ENCODE peak calls at places on chromosomes 16 and 17, in four cellular contexts. U is A549, I is astrocyte of the spinal cord, X is IMR-90. Y is an unnamed sample.

GRCh38 chr17:45261577-45262515 is at the start of gene SPATA32:
- DNase-seq in U (no peak), I (no peak), X (peak), Y (no peak)

GRCh38 chr17:39754161-39754957 is 16.6 kb downstream of the GRB7 start:
- DNase-seq in U (peak), I (peak), X (peak), Y (peak)

GRCh38 chr17:17888371-17888770 is 51.6 kb upstream of the SREBF1 start:
- DNase-seq in U (no peak), I (no peak), X (no peak), Y (no peak)

GRCh38 chr17:59651346-59651745 is 31.7 kb downstream of the CLTC start:
- DNase-seq in U (no peak), I (peak), X (peak), Y (no peak)

GRCh38 chr17:41800601-41801373 is 11.0 kb downstream of the P3H4 start:
- DNase-seq in U (peak), I (no peak), X (no peak), Y (no peak)

GRCh38 chr17:7843536-7844291 is 9.7 kb downstream of the KDM6B start:
- DNase-seq in U (peak), I (peak), X (peak), Y (peak)

GRCh38 chr16:54347961-54348360 is 61.4 kb upstream of the IRX3 start:
- DNase-seq in U (no peak), I (no peak), X (no peak), Y (no peak)

GRCh38 chr16:11675561-11676511 is 7.6 kb downstream of the SNN start:
- DNase-seq in U (peak), I (no peak), X (peak), Y (peak)

GRCh38 chr17:1469231-1469852 is 13.3 kb upstream of the CRK start:
- DNase-seq in U (peak), I (no peak), X (no peak), Y (no peak)

GRCh38 chr17:14201595-14201994 is 35.1 kb downstream of the CDRT15 start:
- DNase-seq in U (no peak), I (no peak), X (no peak), Y (no peak)

GRCh38 chr17:1013729-1014090 is 16.8 kb downstream of the TIMM22 start:
- DNase-seq in U (no peak), I (no peak), X (no peak), Y (no peak)

GRCh38 chr17:51888823-51889222 is 269.7 kb downstream of the CA10 start:
- DNase-seq in U (no peak), I (no peak), X (no peak), Y (no peak)

GRCh38 chr17:9705745-9706144 is 60.4 kb downstream of the USP43 start:
- DNase-seq in U (no peak), I (no peak), X (no peak), Y (no peak)

GRCh38 chr17:5468075-5468473 is 708 bp downstream of the DHX33 start:
- DNase-seq in U (peak), I (peak), X (no peak), Y (peak)

GRCh38 chr17:50625032-50625871 is 9.4 kb upstream of the ABCC3 start:
- DNase-seq in U (no peak), I (no peak), X (no peak), Y (no peak)

GRCh38 chr16:80824623-80825364 is 20.4 kb upstream of the CDYL2 start:
- DNase-seq in U (peak), I (peak), X (peak), Y (no peak)

GRCh38 chr17:1274243-1274608 is 4.0 kb downstream of the BHLHA9 start:
- DNase-seq in U (no peak), I (no peak), X (no peak), Y (no peak)

GRCh38 chr17:49779730-49780220 is 8.7 kb upstream of the KAT7 start:
- DNase-seq in U (peak), I (peak), X (peak), Y (peak)

GRCh38 chr17:72602517-72603345 is 481.9 kb downstream of the SOX9 start:
- DNase-seq in U (peak), I (peak), X (peak), Y (no peak)

GRCh38 chr16:27498020-27498419 is 51.7 kb downstream of the GTF3C1 start:
- DNase-seq in U (no peak), I (no peak), X (peak), Y (no peak)

GRCh38 chr17:29677139-29677834 is 54.6 kb upstream of the CORO6 start:
- DNase-seq in U (no peak), I (no peak), X (no peak), Y (no peak)

GRCh38 chr17:74601944-74602572 is 10.0 kb upstream of the CD300LD start:
- DNase-seq in U (peak), I (peak), X (peak), Y (peak)

GRCh38 chr16:60127196-60127595 is 1393.1 kb upstream of the GOT2 start:
- DNase-seq in U (no peak), I (no peak), X (no peak), Y (no peak)

GRCh38 chr17:9982159-9982558 is 77.1 kb upstream of the RCVRN start:
- DNase-seq in U (peak), I (no peak), X (no peak), Y (no peak)

GRCh38 chr17:12665263-12666210 is at the start of gene MYOCD:
- DNase-seq in U (peak), I (peak), X (peak), Y (peak)
- H3K4me3 ChIP-seq in U (peak), I (peak), X (peak), Y (peak)

GRCh38 chr16:89043636-89044393 is 49.8 kb upstream of the ACSF3 start:
- DNase-seq in U (no peak), I (no peak), X (no peak), Y (no peak)

GRCh38 chr16:89045181-89045815 is 48.4 kb upstream of the ACSF3 start:
- DNase-seq in U (no peak), I (no peak), X (no peak), Y (no peak)

GRCh38 chr16:89042711-89043551 is 50.7 kb upstream of the ACSF3 start:
- DNase-seq in U (no peak), I (no peak), X (no peak), Y (no peak)

GRCh38 chr16:89045881-89046280 is 47.8 kb upstream of the ACSF3 start:
- DNase-seq in U (no peak), I (no peak), X (no peak), Y (no peak)

DNA sequence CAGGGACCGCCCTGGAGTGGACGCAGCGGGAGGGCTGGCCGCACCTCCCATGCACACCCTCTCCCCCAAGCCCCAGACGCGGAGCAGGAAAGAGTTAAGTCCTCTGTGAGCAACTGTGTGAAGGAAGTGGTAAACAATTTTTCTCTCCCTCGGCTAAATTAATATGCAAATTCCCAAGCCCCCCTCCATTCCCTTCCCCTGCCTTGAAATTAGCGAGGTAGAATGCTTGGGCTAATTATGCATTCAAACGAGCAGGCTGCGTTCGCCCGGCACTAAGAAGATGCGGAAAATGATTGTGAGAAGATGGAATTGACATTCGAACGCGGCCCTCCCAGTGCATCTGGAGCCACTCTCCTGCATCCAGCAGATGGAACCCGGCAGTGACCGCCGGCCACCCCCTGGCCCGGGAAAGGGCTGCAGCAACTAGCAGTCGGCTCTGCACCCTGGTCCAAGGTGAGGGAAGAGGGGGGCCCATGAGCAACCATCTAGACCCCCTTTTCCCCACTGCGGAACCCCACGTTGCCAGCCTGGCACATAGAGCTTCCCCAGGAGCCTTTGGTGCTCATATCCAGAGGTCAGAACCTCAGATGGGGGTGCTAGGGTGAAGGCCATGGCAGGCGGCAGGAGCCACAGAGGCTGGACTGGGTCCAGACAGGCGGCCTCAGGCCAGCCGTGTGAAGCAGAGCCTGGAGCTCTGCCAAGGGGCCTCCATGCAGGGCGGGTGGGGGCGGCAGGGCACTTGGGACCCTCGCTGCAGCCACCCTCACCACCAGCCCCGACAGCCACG is 49.1 kb upstream of the ACSF3 start:
- DNase-seq in U (no peak), I (no peak), X (no peak), Y (no peak)
- H3K4me3 ChIP-seq in U (no peak), I (no peak), X (no peak), Y (no peak)

GRCh38 chr17:56173026-56173425 is 19.8 kb downstream of the ANKFN1 start:
- DNase-seq in U (no peak), I (no peak), X (no peak), Y (no peak)
- H3K4me3 ChIP-seq in U (no peak), I (no peak), X (no peak), Y (no peak)

DNA sequence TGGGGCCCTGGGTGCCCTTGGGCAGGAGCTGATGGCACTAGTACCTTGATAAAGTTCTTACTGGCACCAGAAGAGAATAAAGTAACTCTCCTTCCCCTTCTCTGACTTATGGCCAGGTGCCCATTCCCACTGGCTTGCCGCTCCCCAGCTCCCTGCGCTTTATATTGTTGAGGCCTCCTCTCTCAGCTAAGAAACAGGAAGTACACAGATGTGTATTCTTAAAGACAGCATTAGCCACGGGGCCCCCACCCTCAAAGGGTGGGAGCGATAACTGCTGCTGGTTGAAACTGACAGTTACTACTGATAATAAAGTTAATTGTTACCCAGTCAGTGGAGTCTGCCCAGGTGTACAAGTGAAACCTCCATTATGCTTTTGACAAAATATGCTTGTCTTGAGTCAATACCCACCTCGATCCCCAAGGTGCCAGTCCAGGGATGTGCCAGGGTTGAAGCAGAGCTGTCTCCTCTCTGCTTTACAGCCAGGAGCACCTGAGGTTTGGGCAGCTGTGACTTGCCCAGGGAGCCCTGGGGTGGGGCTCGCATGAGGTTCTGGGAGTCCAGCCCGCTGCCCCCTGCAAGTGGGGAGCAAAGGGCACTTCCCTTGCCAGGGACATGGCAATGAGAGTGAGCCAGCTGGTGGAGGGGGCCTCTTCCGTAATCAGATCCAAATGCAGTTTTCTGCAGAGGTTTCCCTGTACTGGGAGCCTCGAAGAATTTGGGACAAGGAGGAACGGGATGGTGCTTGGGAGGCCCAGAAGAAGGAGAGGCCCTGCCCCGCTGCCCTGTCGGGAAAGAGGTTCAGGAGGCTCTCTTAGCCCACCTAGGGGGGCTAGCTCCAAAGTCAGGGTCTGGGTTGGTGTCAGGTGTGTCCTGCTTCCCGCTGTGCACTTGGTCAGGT is 5.4 kb upstream of the CLDN9 start:
- DNase-seq in U (no peak), I (no peak), X (no peak), Y (no peak)
- H3K4me3 ChIP-seq in U (no peak), I (no peak), X (no peak), Y (no peak)

GRCh38 chr16:57301126-57301817 is 16.8 kb upstream of the PLLP start:
- DNase-seq in U (no peak), I (no peak), X (no peak), Y (no peak)
- H3K4me3 ChIP-seq in U (no peak), I (no peak), X (no peak), Y (no peak)

Y was measured in MG63.